ENCODE peak calls at places on chromosomes 11 and 22, in nine cellular contexts. V is uterus, G is transverse colon, L is body of pancreas, I is ovary, B is HepG2, H is HCT116, U is tibial nerve, O is A549. Y is an unnamed sample. For H3K4me1, the result is how much of the 10 kb centered on the place peaks cover.

GRCh38 chr11:59611570-59612565 is 3.7 kb downstream of the OSBP start:
- DNase-seq in V (no peak), G (peak), L (peak), I (no peak), B (peak), H (no peak), U (no peak), O (no peak), Y (no peak)

GRCh38 chr11:115258216-115258615 is 246.0 kb downstream of the CADM1 start:
- DNase-seq in V (no peak), G (no peak), L (no peak), I (no peak), B (peak), H (no peak), U (no peak), O (no peak), Y (no peak)

GRCh38 chr22:49920859-49921258 is 2.4 kb downstream of the CRELD2 start:
- DNase-seq in V (no peak), G (no peak), L (no peak), I (no peak), B (no peak), H (no peak), U (no peak), O (no peak), Y (no peak)

GRCh38 chr22:50595189-50595588 is 5.4 kb upstream of the MAPK8IP2 start:
- DNase-seq in V (no peak), G (no peak), L (no peak), I (no peak), B (no peak), H (no peak), U (no peak), O (no peak), Y (no peak)

GRCh38 chr22:50030315-50031188 is 18.0 kb upstream of the IL17REL start:
- DNase-seq in V (peak), G (peak), L (peak), I (peak), B (peak), H (peak), U (peak), O (peak), Y (peak)

GRCh38 chr11:113553235-113553634 is 78.0 kb upstream of the DRD2 start:
- DNase-seq in V (peak), G (no peak), L (no peak), I (no peak), B (no peak), H (peak), U (peak), O (peak), Y (no peak)

GRCh38 chr11:121035823-121036222 is 11.9 kb downstream of the TBCEL start:
- DNase-seq in V (no peak), G (no peak), L (no peak), I (no peak), B (no peak), H (no peak), U (no peak), O (no peak), Y (no peak)

GRCh38 chr11:57792870-57793269 is 31.3 kb downstream of the CTNND1 start:
- DNase-seq in V (no peak), G (no peak), L (no peak), I (no peak), B (no peak), H (no peak), U (no peak), O (peak), Y (no peak)

GRCh38 chr22:41157083-41157482 is 48.0 kb upstream of the L3MBTL2 start:
- DNase-seq in V (no peak), G (no peak), L (no peak), I (no peak), B (no peak), H (no peak), U (no peak), O (no peak), Y (no peak)

GRCh38 chr11:61904539-61905048 is 12.8 kb downstream of the RAB3IL1 start:
- DNase-seq in V (no peak), G (no peak), L (peak), I (no peak), B (peak), H (no peak), U (no peak), O (no peak), Y (no peak)

GRCh38 chr11:13698147-13698546 is 29.7 kb downstream of the FAR1 start:
- DNase-seq in V (no peak), G (no peak), L (no peak), I (no peak), B (no peak), H (no peak), U (no peak), O (no peak), Y (no peak)

GRCh38 chr11:56533054-56533740 is 9.9 kb downstream of the OR5M11 start:
- DNase-seq in V (no peak), G (peak), L (no peak), I (no peak), B (no peak), H (no peak), U (no peak), O (no peak), Y (no peak)

GRCh38 chr11:1848640-1849265 is 4.1 kb upstream of the LSP1 start:
- DNase-seq in V (no peak), G (no peak), L (no peak), I (no peak), B (no peak), H (no peak), U (no peak), O (no peak), Y (no peak)

GRCh38 chr22:26903030-26903856 is 245.9 kb downstream of the MIAT start:
- DNase-seq in V (no peak), G (peak), L (no peak), I (peak), B (no peak), H (no peak), U (no peak), O (no peak), Y (no peak)

GRCh38 chr11:10930224-10930960 is 72.5 kb upstream of the ZBED5 start:
- DNase-seq in V (no peak), G (peak), L (no peak), I (no peak), B (no peak), H (no peak), U (no peak), O (no peak), Y (no peak)

GRCh38 chr11:65260302-65260701 is 1.5 kb upstream of the POLA2 start:
- DNase-seq in V (no peak), G (no peak), L (no peak), I (peak), B (no peak), H (no peak), U (no peak), O (no peak), Y (no peak)

GRCh38 chr22:46794067-46794466 is 31.6 kb downstream of the TBC1D22A start:
- DNase-seq in V (no peak), G (no peak), L (no peak), I (no peak), B (no peak), H (no peak), U (no peak), O (no peak), Y (no peak)

GRCh38 chr11:113690619-113691569 is 15.2 kb downstream of the TMPRSS5 start:
- DNase-seq in V (no peak), G (peak), L (no peak), I (no peak), B (peak), H (peak), U (no peak), O (peak), Y (peak)

GRCh38 chr11:130315354-130315970 is 745 bp upstream of the ZBTB44 start:
- DNase-seq in V (peak), G (peak), L (peak), I (peak), B (no peak), H (no peak), U (peak), O (no peak), Y (peak)

GRCh38 chr11:859394-860131 is 16.9 kb downstream of the TSPAN4 start:
- DNase-seq in V (peak), G (peak), L (peak), I (peak), B (no peak), H (no peak), U (peak), O (peak), Y (no peak)

GRCh38 chr11:1011320-1011698 is 25.2 kb downstream of the MUC6 start:
- DNase-seq in V (no peak), G (no peak), L (peak), I (no peak), B (no peak), H (no peak), U (no peak), O (no peak), Y (no peak)

GRCh38 chr11:85299247-85299646 is 327.9 kb downstream of the DLG2 start:
- DNase-seq in V (no peak), G (no peak), L (no peak), I (no peak), B (no peak), H (no peak), U (no peak), O (peak), Y (no peak)

GRCh38 chr11:119263352-119263940 is 53.5 kb downstream of the MCAM start:
- DNase-seq in V (no peak), G (no peak), L (no peak), I (no peak), B (no peak), H (no peak), U (no peak), O (no peak), Y (no peak)

GRCh38 chr22:48410536-48410935 is 1417.1 kb downstream of the BRD1 start:
- DNase-seq in V (no peak), G (no peak), L (no peak), I (no peak), B (no peak), H (no peak), U (no peak), O (no peak), Y (peak)

GRCh38 chr11:67667490-67668190 is 6.8 kb downstream of the ALDH3B2 start:
- DNase-seq in V (no peak), G (no peak), L (peak), I (no peak), B (no peak), H (no peak), U (no peak), O (no peak), Y (no peak)

GRCh38 chr11:120332822-120333716 is 3.1 kb upstream of the ARHGEF12 start:
- DNase-seq in V (no peak), G (no peak), L (no peak), I (no peak), B (no peak), H (no peak), U (no peak), O (no peak), Y (no peak)

GRCh38 chr11:69644071-69644961 is 3.4 kb downstream of the CCND1 start:
- DNase-seq in V (peak), G (peak), L (peak), I (peak), B (peak), H (no peak), U (peak), O (peak), Y (peak)

GRCh38 chr22:46303347-46303965 is 6.8 kb downstream of the GTSE1 start:
- DNase-seq in V (no peak), G (no peak), L (no peak), I (no peak), B (no peak), H (no peak), U (no peak), O (no peak), Y (no peak)

GRCh38 chr22:40037320-40037719 is 42.6 kb downstream of the FAM83F start:
- DNase-seq in V (no peak), G (no peak), L (no peak), I (no peak), B (peak), H (no peak), U (no peak), O (no peak), Y (no peak)

GRCh38 chr11:126384449-126385070 is 29.1 kb downstream of the ST3GAL4 start:
- DNase-seq in V (no peak), G (peak), L (no peak), I (peak), B (no peak), H (no peak), U (no peak), O (no peak), Y (peak)

GRCh38 chr11:133724116-133724515 is 121.2 kb downstream of the SPATA19 start:
- DNase-seq in V (no peak), G (no peak), L (no peak), I (no peak), B (no peak), H (no peak), U (no peak), O (no peak), Y (no peak)

GRCh38 chr11:40337118-40337517 is 1122.3 kb downstream of the LRRC4C start:
- DNase-seq in V (no peak), G (no peak), L (no peak), I (no peak), B (no peak), H (no peak), U (no peak), O (no peak), Y (no peak)

DNA sequence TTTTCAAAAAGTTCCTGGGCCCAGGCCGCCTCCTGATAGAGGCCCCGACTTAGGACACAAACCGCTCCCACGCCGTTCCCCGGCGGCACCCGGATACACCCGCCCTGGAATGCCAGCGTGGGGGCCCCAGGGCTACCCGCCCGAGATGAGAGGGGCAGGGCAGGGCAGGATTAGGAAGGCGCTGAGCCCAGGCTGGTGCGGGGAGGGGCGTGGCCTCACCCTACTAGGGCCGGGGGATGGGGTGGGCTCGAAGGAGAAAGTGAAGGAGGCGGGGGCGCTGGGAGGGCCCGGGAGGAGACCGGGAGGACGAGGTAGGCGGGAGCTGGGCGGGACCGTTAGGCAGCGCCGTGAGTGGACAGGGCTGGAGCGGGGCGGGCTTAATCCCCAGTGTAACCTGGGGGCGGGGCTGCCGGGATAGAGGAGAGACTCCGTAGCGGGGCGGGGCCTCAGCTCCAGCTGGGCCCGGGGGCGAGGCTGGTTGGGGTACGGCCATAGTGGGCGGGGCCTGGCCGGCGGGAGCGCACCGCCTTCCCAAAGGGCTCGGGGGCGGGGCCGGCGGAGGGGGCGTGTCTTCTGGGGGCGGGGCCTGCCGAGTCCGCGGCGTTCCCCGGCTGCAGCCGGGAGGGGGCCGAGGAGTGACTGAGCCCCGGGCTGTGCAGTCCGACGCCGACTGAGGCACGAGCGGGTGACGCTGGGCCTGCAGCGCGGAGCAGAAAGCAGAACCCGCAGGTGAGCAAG is at the start of gene CD82:
- DNase-seq in V (peak), G (peak), L (peak), I (peak), B (peak), H (peak), U (peak), O (peak), Y (peak)
- TF ChIP-seq POLR2A in V (peak), G (peak), L (peak), I (peak), B (no peak), H (no peak), U (peak), O (peak), Y (peak)

GRCh38 chr22:36387914-36388864 is at the start of gene MYH9:
- DNase-seq in V (peak), G (peak), L (peak), I (peak), B (peak), H (peak), U (peak), O (peak), Y (peak)

GRCh38 chr22:36386351-36386899 is 1.3 kb downstream of the MYH9 start:
- DNase-seq in V (no peak), G (peak), L (no peak), I (no peak), B (no peak), H (no peak), U (no peak), O (peak), Y (no peak)

GRCh38 chr22:36386900-36387663 is 685 bp downstream of the MYH9 start:
- DNase-seq in V (peak), G (peak), L (peak), I (peak), B (no peak), H (no peak), U (no peak), O (no peak), Y (peak)

GRCh38 chr22:36385491-36386350 is 2.0 kb downstream of the MYH9 start:
- DNase-seq in V (peak), G (peak), L (peak), I (peak), B (peak), H (no peak), U (no peak), O (peak), Y (peak)

DNA sequence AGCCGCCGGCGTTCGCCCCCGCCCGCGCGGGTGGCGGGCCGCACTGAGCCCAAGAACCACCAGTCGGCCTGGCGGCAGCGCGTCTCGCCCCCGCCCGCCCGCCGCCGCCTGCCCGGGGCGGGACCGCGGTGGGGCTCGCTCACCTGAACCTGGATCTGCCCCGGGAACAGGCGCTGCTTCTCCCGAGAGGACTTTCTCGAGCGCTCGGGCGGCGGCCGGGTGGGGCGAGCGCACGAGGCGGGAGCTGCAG is 178 bp downstream of the MYH9 start:
- DNase-seq in V (no peak), G (no peak), L (no peak), I (no peak), B (no peak), H (no peak), U (no peak), O (no peak), Y (no peak)
- H3K4me3 ChIP-seq in V (peak), G (peak), L (peak), I (peak), B (peak), H (peak), U (peak), O (peak), Y (peak)

GRCh38 chr22:25386538-25386884 is 167.1 kb downstream of the CRYBB2 start:
- DNase-seq in V (no peak), G (no peak), L (no peak), I (no peak), B (no peak), H (no peak), U (no peak), O (no peak), Y (no peak)

GRCh38 chr22:25388866-25389540 is 169.6 kb downstream of the CRYBB2 start:
- DNase-seq in V (no peak), G (no peak), L (no peak), I (no peak), B (peak), H (no peak), U (no peak), O (no peak), Y (no peak)

GRCh38 chr22:25390297-25391240 is 171.1 kb downstream of the CRYBB2 start:
- DNase-seq in V (no peak), G (no peak), L (no peak), I (no peak), B (peak), H (no peak), U (no peak), O (no peak), Y (no peak)

GRCh38 chr22:25389541-25389919 is 170.1 kb downstream of the CRYBB2 start:
- DNase-seq in V (no peak), G (no peak), L (no peak), I (no peak), B (no peak), H (no peak), U (no peak), O (no peak), Y (no peak)

DNA sequence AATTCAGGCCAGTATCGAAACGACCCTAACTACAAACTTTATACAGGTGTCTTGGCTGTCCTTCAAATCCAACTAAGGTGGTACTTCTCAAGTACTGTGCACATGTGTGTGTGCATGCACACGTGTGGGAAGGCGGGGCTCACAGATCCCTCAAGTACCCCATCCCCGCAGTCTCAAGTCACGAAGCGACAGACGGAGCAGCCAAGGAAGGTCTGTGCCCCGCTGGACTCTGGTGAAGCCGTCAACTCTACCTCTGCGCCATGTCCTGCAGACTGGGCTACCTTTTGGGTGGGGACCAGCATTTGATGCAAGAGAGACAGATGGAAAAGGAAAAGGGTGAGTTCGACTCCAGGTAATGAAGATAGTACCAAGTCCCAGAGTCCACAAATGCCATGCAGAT is 169.0 kb downstream of the CRYBB2 start:
- DNase-seq in V (no peak), G (no peak), L (no peak), I (no peak), B (no peak), H (no peak), U (no peak), O (no peak), Y (no peak)
- H3K4me1 ChIP-seq in V (under half), G (under half), L (under half), I (under half), B (half or more), H (under half), U (under half), O (under half), Y (under half)

GRCh38 chr22:29603358-29604191 is at the start of gene NF2:
- DNase-seq in V (peak), G (peak), L (peak), I (peak), B (peak), H (peak), U (peak), O (peak), Y (peak)
- TF ChIP-seq POLR2A in V (peak), G (peak), L (peak), I (peak), B (peak), H (peak), U (peak), O (peak), Y (no peak)

GRCh38 chr22:42683599-42684283 is 34.5 kb upstream of the CYB5R3 start:
- DNase-seq in V (peak), G (peak), L (no peak), I (peak), B (no peak), H (no peak), U (no peak), O (no peak), Y (no peak)
- H3K4me3 ChIP-seq in V (no peak), G (no peak), L (no peak), I (no peak), B (no peak), H (no peak), U (no peak), O (no peak), Y (no peak)

GRCh38 chr22:37569009-37569920 is 9.0 kb downstream of the CDC42EP1 start:
- DNase-seq in V (no peak), G (peak), L (peak), I (no peak), B (peak), H (no peak), U (no peak), O (no peak), Y (no peak)
- H3K4me1 ChIP-seq in V (under half), G (half or more), L (half or more), I (under half), B (half or more), H (half or more), U (half or more), O (under half), Y (under half)

DNA sequence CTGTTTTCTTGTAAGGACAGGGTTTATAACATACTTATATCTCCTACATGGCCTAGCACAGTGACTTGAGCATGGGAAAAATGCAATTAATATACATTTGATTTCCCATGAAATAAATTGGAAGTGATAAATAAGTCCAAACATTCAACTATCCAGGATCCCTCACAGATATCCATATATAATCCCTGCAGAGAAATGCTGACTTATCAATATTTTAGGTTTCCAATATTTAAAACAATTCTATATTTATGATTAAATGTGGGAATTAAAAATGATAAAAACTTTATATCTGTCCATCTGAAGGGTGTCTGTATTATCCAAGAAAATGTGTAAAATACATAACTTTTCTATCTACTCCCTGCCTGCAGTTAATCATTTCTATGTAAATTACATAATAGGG is 6.3 kb downstream of the OR10A4 start:
- DNase-seq in V (no peak), G (no peak), L (no peak), I (no peak), B (no peak), H (no peak), U (no peak), O (no peak), Y (no peak)
- TF ChIP-seq POLR2A in V (no peak), G (no peak), L (no peak), I (no peak), B (no peak), H (no peak), U (no peak), O (no peak), Y (no peak)